ENCODE peak calls at places on chromosomes 13 and 19, in five cellular contexts. M is activated naive CD8-positive, alpha-beta T cell treated with anti-CD3 and anti-CD28 coated beads for 36 hours; X is smooth muscle cell of the brain vasculature; G is left lung; W is stimulated activated CD4-positive, alpha-beta T cell treated with anti-CD3 and anti-CD28 coated beads, Interleukin-4, amount 100 ng/mL, for 1 hour. R is an unnamed sample.

GRCh38 chr19:47093841-47094240 is 19.7 kb downstream of the ZC3H4 start:
- DNase-seq in M (peak), W (no peak), X (no peak), G (no peak), R (no peak)

GRCh38 chr13:52851153-52851962 is 2.9 kb upstream of the PCDH8 start:
- DNase-seq in X (no peak), M (peak), W (no peak), G (peak), R (peak)

GRCh38 chr13:32650705-32651311 is 64.6 kb downstream of the PDS5B start:
- DNase-seq in G (no peak), W (peak), X (peak), M (peak), R (peak)

GRCh38 chr13:61276401-61276800 is 139.2 kb downstream of the PCDH20 start:
- DNase-seq in X (no peak), G (no peak), W (no peak), M (no peak), R (no peak)

GRCh38 chr19:5926641-5927438 is 12.8 kb downstream of the CAPS start:
- DNase-seq in X (no peak), G (no peak), W (no peak), M (no peak), R (no peak)

GRCh38 chr13:99995503-99996176 is 14.1 kb downstream of the ZIC2 start:
- DNase-seq in G (no peak), X (no peak), M (no peak), W (no peak), R (no peak)

GRCh38 chr19:17091758-17092333 is 16.3 kb downstream of the MYO9B start:
- DNase-seq in W (no peak), M (no peak), X (no peak), G (peak), R (peak)

GRCh38 chr13:100707818-100708740 is 33.5 kb upstream of the TMTC4 start:
- DNase-seq in X (no peak), G (no peak), M (no peak), W (no peak), R (no peak)

GRCh38 chr13:92622905-92623304 is 603.7 kb upstream of the GPC6 start:
- DNase-seq in X (no peak), G (no peak), W (no peak), M (no peak), R (no peak)

GRCh38 chr19:12065100-12065538 is 588 bp downstream of the ZNF844 start:
- DNase-seq in M (peak), G (no peak), X (no peak), W (peak), R (no peak)

GRCh38 chr19:17346109-17346671 is 8.8 kb downstream of the GTPBP3 start:
- DNase-seq in M (peak), X (no peak), G (peak), W (peak), R (no peak)

GRCh38 chr19:5330307-5330720 is 10.3 kb downstream of the PTPRS start:
- DNase-seq in X (no peak), G (no peak), W (no peak), M (no peak), R (no peak)

GRCh38 chr19:33350538-33351309 is 22.8 kb upstream of the CEBPG start:
- DNase-seq in G (no peak), X (no peak), M (no peak), W (no peak), R (no peak)

GRCh38 chr13:113798200-113798811 is 39.3 kb downstream of the TMEM255B start:
- DNase-seq in X (no peak), W (no peak), G (no peak), M (no peak), R (no peak)

GRCh38 chr19:56403764-56404704 is at the start of gene ZNF583:
- DNase-seq in M (peak), W (peak), X (peak), G (peak), R (peak)

GRCh38 chr19:13610042-13610691 is 103.9 kb upstream of the CACNA1A start:
- DNase-seq in W (no peak), M (no peak), X (no peak), G (no peak), R (no peak)

GRCh38 chr19:12773571-12773970 is 1.8 kb downstream of the HOOK2 start:
- DNase-seq in X (no peak), W (no peak), M (no peak), G (no peak), R (no peak)

GRCh38 chr19:18967358-18968146 is 26.5 kb upstream of the HOMER3 start:
- DNase-seq in M (no peak), W (no peak), G (no peak), X (no peak), R (peak)

GRCh38 chr13:63024458-63024857 is 1608.8 kb upstream of the PCDH20 start:
- DNase-seq in M (no peak), G (no peak), W (no peak), X (peak), R (no peak)

GRCh38 chr13:43132228-43132627 is 108.8 kb downstream of the DNAJC15 start:
- DNase-seq in X (no peak), W (no peak), G (no peak), M (no peak), R (no peak)

GRCh38 chr19:47778089-47778953 is at the start of gene SELENOW:
- DNase-seq in W (peak), M (peak), G (peak), X (peak), R (peak)

GRCh38 chr13:60721063-60721462 is 324.0 kb downstream of the TDRD3 start:
- DNase-seq in W (no peak), G (no peak), X (no peak), M (no peak), R (no peak)